ENCODE peak calls at places on chromosomes 5 and 9, in ten cellular contexts. K is SW480; O is activated CD8-positive, alpha-beta memory T cell treated with anti-CD3 and anti-CD28 coated beads for 48 hours; E is AG09309; H is nucleus accumbens; W is naive thymus-derived CD8-positive, alpha-beta T cell; R is activated CD4-positive, alpha-beta T cell treated with anti-CD3 and anti-CD28 coated beads, Interleukin-2, amount 50 U/mL, for 1 hour; C is cardiac muscle cell; M is activated CD8-positive, alpha-beta T cell treated with anti-CD3 and anti-CD28 coated beads, Interleukin-2, amount 10 ng/mL, durations not matched to agents 7 days and 5 days; N is HT1080. Q is an unnamed sample.

GRCh38 chr9:128275198-128276007 is at the start of gene GOLGA2:
- DNase-seq in C (peak; percentile 73), R (no peak), E (no peak), M (peak; percentile 32), K (peak; percentile 29), N (no peak), O (no peak), W (no peak), H (no peak), Q (no peak)

GRCh38 chr9:385818-386398 is 171.2 kb downstream of the DOCK8 start:
- DNase-seq in M (peak; percentile 33), N (peak; percentile 52), W (no peak), H (peak; percentile 8), O (no peak), R (peak; percentile 11), E (peak; percentile 10), K (peak; percentile 64), C (peak; percentile 85), Q (peak; percentile 26)

GRCh38 chr9:70060148-70060882 is 16.7 kb downstream of the MAMDC2 start:
- DNase-seq in E (no peak), K (no peak), C (no peak), M (no peak), W (no peak), O (no peak), N (no peak), R (no peak), H (no peak), Q (no peak)

GRCh38 chr5:157821405-157821804 is 37.5 kb downstream of the CLINT1 start:
- DNase-seq in K (no peak), E (no peak), R (no peak), C (no peak), H (no peak), W (no peak), N (no peak), O (no peak), M (no peak), Q (no peak)

GRCh38 chr9:87464992-87465378 is 32.7 kb upstream of the DAPK1 start:
- DNase-seq in K (no peak), C (no peak), O (no peak), E (no peak), H (no peak), R (no peak), M (no peak), N (no peak), W (no peak), Q (no peak)

GRCh38 chr9:133558191-133559126 is 24.0 kb downstream of the ADAMTSL2 start:
- DNase-seq in R (no peak), N (peak; percentile 63), K (peak; percentile 72), W (no peak), M (no peak), E (peak; percentile 31), C (peak; percentile 85), O (no peak), H (no peak), Q (no peak)

GRCh38 chr9:4137234-4137633 is 162.6 kb downstream of the GLIS3 start:
- DNase-seq in R (no peak), M (no peak), H (no peak), W (no peak), E (peak; percentile 92), O (no peak), N (peak; percentile 98), C (peak; percentile 95), K (peak; percentile 76), Q (no peak)

GRCh38 chr9:137406085-137406773 is 16.7 kb downstream of the EXD3 start:
- DNase-seq in K (no peak), M (no peak), N (no peak), C (no peak), R (no peak), O (no peak), W (no peak), E (no peak), H (no peak), Q (no peak)

GRCh38 chr5:31531888-31532710 is at the start of the genes C5orf22 and DROSHA:
- DNase-seq in K (peak; percentile 93), M (peak; percentile 95), R (peak; percentile 90), H (peak; percentile 92), N (peak; percentile 96), O (peak; percentile 78), E (peak; percentile 77), C (peak; percentile 97), W (peak; percentile 84), Q (peak; percentile 96)

GRCh38 chr5:112308608-112309007 is 110.5 kb downstream of the EPB41L4A start:
- DNase-seq in M (no peak), R (no peak), N (no peak), W (no peak), H (no peak), K (no peak), E (no peak), O (no peak), C (no peak), Q (no peak)

GRCh38 chr5:176772271-176773210 is 37.8 kb upstream of the UNC5A start:
- DNase-seq in N (no peak), W (peak; percentile 2), E (no peak), R (no peak), H (no peak), O (no peak), M (no peak), K (no peak), C (no peak), Q (no peak)

GRCh38 chr5:89105836-89106235 is 222.9 kb upstream of the MEF2C start:
- DNase-seq in K (peak; percentile 13), W (no peak), N (peak; percentile 46), H (no peak), C (no peak), M (no peak), R (no peak), E (no peak), O (no peak), Q (no peak)

GRCh38 chr5:171806976-171807823 is 21.6 kb downstream of the SMIM23 start:
- DNase-seq in N (no peak), C (no peak), O (no peak), M (no peak), R (no peak), E (no peak), W (no peak), K (peak; percentile 11), H (no peak), Q (no peak)

GRCh38 chr9:105280730-105281129 is 36.3 kb downstream of the SLC44A1 start:
- DNase-seq in W (no peak), N (peak; percentile 92), M (no peak), E (no peak), C (no peak), H (no peak), O (no peak), K (no peak), R (no peak), Q (no peak)

GRCh38 chr5:9644630-9645029 is 14.5 kb upstream of the TAS2R1 start:
- DNase-seq in C (peak; percentile 21), W (no peak), O (no peak), M (no peak), H (no peak), E (no peak), R (no peak), N (peak; percentile 51), K (no peak), Q (no peak)

GRCh38 chr5:140341591-140341990 is 4.8 kb downstream of the HBEGF start:
- DNase-seq in H (peak; percentile 81), O (no peak), M (no peak), K (no peak), W (no peak), E (no peak), N (no peak), C (no peak), R (no peak), Q (no peak)

GRCh38 chr9:71819115-71819739 is 50.9 kb upstream of the CEMIP2 start:
- DNase-seq in H (no peak), K (peak; percentile 26), O (no peak), R (peak; percentile 53), N (no peak), W (peak; percentile 40), M (peak; percentile 54), E (no peak), C (peak; percentile 50), Q (peak; percentile 45)